ENCODE peak calls at places on chromosomes 1 and 21, in four cellular contexts. Z is GM23338, B is PC-3, V is HepG2. L is an unnamed sample. For H3K79me2, the result is how much of the 10 kb centered on the place peaks cover.

GRCh38 chr21:46048926-46049889 is 48.7 kb upstream of the COL6A2 start:
- DNase-seq in B (peak), Z (peak), V (no peak), L (peak)

GRCh38 chr1:57279909-57280666 is 143.8 kb downstream of the DAB1 start:
- DNase-seq in Z (peak), B (peak), V (peak), L (no peak)

GRCh38 chr1:36155560-36156328 is at the start of gene MAP7D1:
- DNase-seq in V (peak), Z (peak), B (peak), L (peak)

GRCh38 chr1:155064109-155064812 is 721 bp downstream of the EFNA4 start:
- DNase-seq in Z (peak), B (no peak), V (peak), L (no peak)

GRCh38 chr1:83508485-83509151 is 490.3 kb downstream of the TTLL7 start:
- DNase-seq in V (no peak), Z (peak), B (no peak), L (no peak)

GRCh38 chr1:237901284-237901870 is 10.7 kb upstream of the ZP4 start:
- DNase-seq in B (peak), V (peak), Z (peak), L (no peak)

GRCh38 chr1:167518331-167518700 is at the start of gene CD247:
- DNase-seq in B (no peak), V (no peak), Z (no peak), L (no peak)

GRCh38 chr1:40389871-40390560 is 16.5 kb downstream of the SMAP2 start:
- DNase-seq in B (peak), V (peak), Z (no peak), L (no peak)

GRCh38 chr21:14911351-14911750 is 153.4 kb downstream of the NRIP1 start:
- DNase-seq in Z (no peak), B (peak), V (no peak), L (peak)

GRCh38 chr1:235843458-235843857 is 23.2 kb downstream of the LYST start:
- DNase-seq in Z (peak), B (peak), V (peak), L (no peak)

GRCh38 chr1:223802032-223802431 is 43.7 kb downstream of the TP53BP2 start:
- DNase-seq in B (no peak), V (no peak), Z (no peak), L (no peak)

GRCh38 chr1:61079898-61080336 is 2.4 kb upstream of the NFIA start:
- DNase-seq in Z (peak), B (peak), V (peak), L (peak)

GRCh38 chr21:41972511-41973205 is 18.8 kb upstream of the C2CD2 start:
- DNase-seq in Z (no peak), V (no peak), B (no peak), L (no peak)

GRCh38 chr1:71561206-71561605 is 480.4 kb upstream of the ZRANB2 start:
- DNase-seq in B (peak), V (no peak), Z (no peak), L (no peak)

GRCh38 chr1:29760165-29760564 is 523.8 kb downstream of the PTPRU start:
- DNase-seq in B (no peak), V (no peak), Z (no peak), L (no peak)

GRCh38 chr1:233647083-233647482 is 33.2 kb downstream of the KCNK1 start:
- DNase-seq in Z (no peak), V (no peak), B (no peak), L (no peak)

GRCh38 chr1:98921817-98922216 is 82.8 kb downstream of the PLPPR5 start:
- DNase-seq in Z (no peak), V (no peak), B (peak), L (no peak)

GRCh38 chr1:57800341-57800740 is 376.5 kb upstream of the DAB1 start:
- DNase-seq in Z (no peak), B (no peak), V (no peak), L (no peak)

GRCh38 chr1:15802234-15802965 is 5.0 kb downstream of the UQCRHL start:
- DNase-seq in V (no peak), Z (no peak), B (peak), L (no peak)

GRCh38 chr1:6601049-6601864 is 1.4 kb downstream of the KLHL21 start:
- DNase-seq in V (peak), Z (peak), B (peak), L (peak)

GRCh38 chr1:87318056-87318650 is 10.5 kb upstream of the LMO4 start:
- DNase-seq in B (no peak), Z (no peak), V (no peak), L (no peak)

GRCh38 chr1:44524655-44525530 is 119.8 kb downstream of the RNF220 start:
- DNase-seq in V (no peak), Z (peak), B (no peak), L (no peak)

GRCh38 chr1:10324627-10325026 is 74.2 kb upstream of the PGD start:
- DNase-seq in B (no peak), V (no peak), Z (no peak), L (no peak)

GRCh38 chr1:53652441-53653199 is 86.3 kb downstream of the GLIS1 start:
- DNase-seq in V (no peak), B (no peak), Z (no peak), L (no peak)

GRCh38 chr21:8989883-8990325 is 1531.5 kb upstream of the TPTE start:
- DNase-seq in V (peak), Z (peak), B (peak), L (peak)

GRCh38 chr1:183812686-183813569 is 8.0 kb downstream of the RGL1 start:
- DNase-seq in Z (peak), B (no peak), V (peak), L (peak)

GRCh38 chr1:26530898-26531598 is 1.5 kb downstream of the RPS6KA1 start:
- DNase-seq in V (peak), B (peak), Z (peak), L (peak)

GRCh38 chr21:27505516-27505915 is 538.6 kb upstream of the ADAMTS5 start:
- DNase-seq in B (no peak), V (no peak), Z (no peak), L (no peak)

DNA sequence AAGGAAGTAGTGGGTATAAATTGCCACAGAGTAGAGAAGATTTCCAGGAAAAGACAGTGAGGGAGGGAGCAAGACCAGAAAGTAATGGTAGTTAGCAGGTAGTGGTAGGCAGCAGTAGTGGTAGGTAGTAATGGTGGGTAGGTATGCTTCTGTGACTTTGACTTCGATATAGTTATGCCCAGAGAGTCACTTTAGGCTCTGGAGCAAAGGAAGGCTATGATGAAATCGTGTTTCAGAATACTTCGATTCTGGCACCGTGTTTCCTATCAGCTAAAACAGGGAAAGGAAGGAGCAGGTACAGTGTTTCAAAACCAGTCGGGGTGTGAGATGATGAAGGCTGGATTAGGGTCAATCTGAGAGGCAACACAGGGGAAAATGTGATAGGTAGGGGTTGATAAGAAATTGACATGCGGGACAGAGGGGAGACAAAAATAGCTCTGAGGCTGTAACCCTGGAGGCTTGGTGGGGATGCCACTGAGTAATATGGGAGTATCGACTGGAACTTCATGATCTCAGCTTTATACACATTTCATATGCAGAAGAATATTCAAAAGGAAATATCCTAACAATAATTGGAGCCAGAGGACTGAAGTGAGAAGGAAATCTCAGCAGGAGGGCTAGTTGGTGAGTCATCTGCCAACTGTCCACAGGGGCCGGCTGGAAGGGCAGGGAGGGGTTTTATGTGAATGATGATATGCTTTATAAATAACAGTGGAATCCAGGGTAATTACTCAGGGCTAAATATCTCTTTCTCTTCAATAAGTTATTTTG is 25.2 kb upstream of the TRIM45 start:
- DNase-seq in B (peak), Z (peak), V (no peak), L (peak)
- H2AFZ ChIP-seq in B (no peak), Z (peak), V (no peak), L (peak)

GRCh38 chr1:32748348-32748747 is 45.8 kb upstream of the SYNC start:
- DNase-seq in B (no peak), Z (peak), V (no peak), L (no peak)
- H3K79me2 ChIP-seq in B (half or more), Z (under half), V (under half), L (half or more)

GRCh38 chr21:36690637-36691538 is 8.0 kb upstream of the SIM2 start:
- DNase-seq in V (no peak), B (no peak), Z (no peak), L (no peak)

GRCh38 chr21:36686955-36687354 is 12.0 kb upstream of the SIM2 start:
- DNase-seq in V (no peak), B (no peak), Z (no peak), L (no peak)

GRCh38 chr21:36684957-36685714 is 13.8 kb upstream of the SIM2 start:
- DNase-seq in B (no peak), Z (no peak), V (no peak), L (no peak)

GRCh38 chr21:36689324-36689723 is 9.6 kb upstream of the SIM2 start:
- DNase-seq in Z (no peak), V (no peak), B (no peak), L (no peak)

DNA sequence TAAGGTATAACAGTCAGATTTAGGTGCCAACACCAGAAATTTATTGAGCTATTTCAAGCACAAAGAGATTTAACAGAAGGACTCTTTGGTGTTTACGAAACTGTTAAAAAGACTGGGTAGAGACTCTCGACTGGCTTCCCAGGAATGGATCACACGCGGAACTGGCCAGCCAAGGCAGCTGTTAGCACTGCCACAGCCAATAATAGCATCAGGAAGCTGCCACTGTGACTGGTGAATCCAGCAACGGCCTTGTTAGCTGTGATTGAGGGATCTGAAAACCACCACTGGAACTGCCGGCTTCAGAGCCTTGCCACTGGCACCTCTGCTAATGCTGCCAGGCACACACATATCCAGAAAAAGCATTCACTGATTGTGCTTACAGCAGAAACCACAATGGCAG is 10.6 kb upstream of the SIM2 start:
- DNase-seq in B (no peak), V (no peak), Z (no peak), L (no peak)
- TF ChIP-seq EZH2 in B (no peak), V (no peak), Z (no peak), L (no peak)

GRCh38 chr1:111203681-111204210 is 3.3 kb upstream of the DENND2D start:
- DNase-seq in B (peak), V (no peak), Z (peak), L (peak)
- H2AFZ ChIP-seq in B (peak), V (no peak), Z (peak), L (peak)

DNA sequence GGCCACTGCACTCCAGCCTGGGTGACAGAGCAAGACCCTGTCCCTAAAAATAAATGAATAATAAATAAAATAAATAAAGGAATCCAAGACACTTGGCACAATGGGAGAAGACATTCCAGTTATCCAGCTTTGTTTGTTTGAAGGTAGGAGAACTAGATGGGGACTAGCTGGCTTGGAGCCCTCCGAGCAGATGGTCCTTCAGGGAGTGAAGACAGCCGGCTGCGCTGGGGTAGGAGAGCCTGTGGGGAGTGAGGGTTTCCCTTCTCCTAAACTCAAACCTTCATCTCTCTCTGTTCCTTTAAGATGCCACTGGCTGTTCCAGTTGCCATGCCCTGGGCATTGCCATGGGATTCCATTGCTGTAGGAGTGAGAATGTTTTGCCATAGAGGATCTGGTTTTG is 120.6 kb downstream of the NAV1 start:
- DNase-seq in V (no peak), B (no peak), Z (no peak), L (no peak)
- H3K79me2 ChIP-seq in V (under half), B (under half), Z (under half), L (under half)

DNA sequence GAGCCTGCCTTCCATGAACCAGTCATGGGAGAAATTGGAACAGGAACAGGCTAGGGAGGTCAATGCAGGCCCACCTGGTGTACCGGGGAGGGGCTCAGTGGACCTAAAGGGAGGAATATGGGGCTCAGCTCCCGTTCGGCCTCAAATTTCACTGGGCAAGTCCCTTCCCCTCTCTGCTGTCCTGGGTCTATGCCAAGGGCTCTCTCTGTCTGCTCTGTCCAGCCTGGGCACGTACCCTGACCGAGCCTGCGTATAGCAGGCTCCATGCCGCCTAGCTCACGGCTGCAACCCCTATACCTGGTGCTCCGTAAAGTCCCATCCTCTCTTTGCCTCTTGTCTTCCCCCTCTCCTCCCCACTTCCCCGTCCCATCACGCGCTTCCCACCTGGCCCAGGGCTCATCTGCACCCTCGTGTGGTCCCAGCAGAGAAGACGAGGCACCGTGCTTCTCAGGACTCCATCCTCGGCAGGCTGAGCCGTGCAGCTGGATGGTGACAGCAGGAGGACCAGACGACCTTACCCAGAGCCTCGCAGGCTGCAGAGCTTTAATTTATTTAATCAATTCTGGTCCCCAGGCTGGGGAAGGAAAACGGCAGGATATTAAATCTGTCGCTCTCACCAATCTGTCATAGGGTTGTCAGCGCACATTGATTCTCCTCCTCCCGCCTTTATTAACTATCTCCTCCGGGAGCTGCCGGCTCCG is 25.1 kb upstream of the DISP3 start:
- DNase-seq in B (no peak), V (no peak), Z (no peak), L (no peak)
- TF ChIP-seq EZH2 in B (no peak), V (no peak), Z (no peak), L (no peak)

DNA sequence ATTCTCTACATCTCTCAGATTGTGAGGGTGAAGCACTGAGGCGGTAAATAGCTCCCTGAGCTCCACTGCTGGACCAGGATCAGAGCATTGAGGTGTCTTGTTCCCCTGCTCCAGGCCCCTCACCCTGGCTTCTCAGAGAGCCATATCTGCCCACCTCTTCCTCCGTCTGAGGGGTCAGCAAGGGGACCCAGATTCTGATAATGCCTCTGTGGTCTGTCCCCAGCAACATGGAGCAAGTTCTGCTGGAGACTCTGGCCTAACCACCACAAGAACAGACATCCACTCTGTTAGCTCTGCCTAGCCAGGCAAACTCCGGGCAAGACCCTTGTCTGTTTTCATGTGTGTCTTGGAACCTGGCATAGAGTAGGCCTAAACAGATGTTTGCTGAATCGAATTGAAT is 2.2 kb downstream of the TRAF5 start:
- DNase-seq in V (no peak), B (no peak), Z (no peak), L (no peak)
- H2AFZ ChIP-seq in V (no peak), B (no peak), Z (no peak), L (no peak)

DNA sequence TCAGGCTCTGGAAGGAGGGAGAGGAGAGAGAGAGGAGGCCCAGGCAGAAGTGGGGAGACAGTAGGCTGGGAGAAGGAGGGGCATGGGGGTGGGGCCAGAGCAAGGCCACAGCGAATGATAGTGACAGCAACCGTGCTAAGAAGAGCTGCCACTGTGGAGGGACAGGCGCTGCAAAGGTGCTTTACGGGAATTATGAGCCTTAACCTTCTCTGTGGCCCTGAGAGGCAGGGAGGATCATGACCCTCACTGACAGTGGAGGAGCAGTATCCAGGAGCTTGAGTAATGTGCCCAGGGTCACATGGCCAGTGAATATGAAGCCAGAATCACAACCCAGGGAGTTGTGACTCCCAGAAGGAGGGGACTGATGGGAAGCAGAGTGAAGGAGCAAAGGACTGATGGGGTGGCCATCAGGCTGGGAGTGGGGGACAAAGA is 53.4 kb upstream of the RPL11 start:
- DNase-seq in V (no peak), B (no peak), Z (peak), L (no peak)
- H3K79me2 ChIP-seq in V (under half), B (under half), Z (under half), L (under half)

L was measured in PC-9.